ENCODE peak calls at places on chromosomes 12 and 14, in eight cellular contexts. Q is activated CD8-positive, alpha-beta memory T cell treated with anti-CD3 and anti-CD28 coated beads for 24 hours; X is activated CD4-positive, CD25-positive, alpha-beta regulatory T cell treated with anti-CD3 and anti-CD28 coated beads, Interleukin-2, amount 50 U/mL, for 16 hours; N is pancreas; E is D341Med; U is HuH-7; L is non-pigmented ciliary epithelial cell; M is psoas muscle. B is an unnamed sample.

GRCh38 chr12:57133013-57133569 is 4.8 kb downstream of the LRP1 start:
- DNase-seq in Q (no peak), X (no peak), N (no peak), E (no peak), U (no peak), L (no peak), M (no peak), B (no peak)

GRCh38 chr12:124009781-124010180 is 36.8 kb downstream of the ZNF664 start:
- DNase-seq in Q (no peak), X (no peak), N (no peak), E (no peak), U (no peak), L (no peak), M (no peak), B (no peak)

GRCh38 chr12:111438501-111438900 is 32.8 kb downstream of the SH2B3 start:
- DNase-seq in Q (peak), X (no peak), N (peak), E (no peak), U (no peak), L (no peak), M (no peak), B (no peak)

GRCh38 chr12:98644433-98644711 is 216 bp downstream of the IKBIP start:
- DNase-seq in Q (no peak), X (no peak), N (no peak), E (no peak), U (peak), L (no peak), M (no peak), B (peak)

GRCh38 chr14:80212025-80212402 is 710 bp upstream of the DIO2 start:
- DNase-seq in Q (no peak), X (no peak), N (no peak), E (no peak), U (no peak), L (no peak), M (no peak), B (no peak)

GRCh38 chr12:71157601-71158233 is at the start of gene TSPAN8:
- DNase-seq in Q (no peak), X (no peak), N (no peak), E (no peak), U (no peak), L (no peak), M (no peak), B (no peak)

GRCh38 chr12:98253641-98254040 is 261.7 kb upstream of the TMPO start:
- DNase-seq in Q (no peak), X (no peak), N (no peak), E (no peak), U (no peak), L (no peak), M (no peak), B (no peak)

GRCh38 chr12:47825239-47825639 is 5.5 kb upstream of the HDAC7 start:
- DNase-seq in Q (no peak), X (no peak), N (no peak), E (no peak), U (no peak), L (no peak), M (peak), B (no peak)

GRCh38 chr12:52005903-52006703 is 643 bp upstream of the TAMALIN start:
- DNase-seq in Q (no peak), X (no peak), N (peak), E (peak), U (no peak), L (no peak), M (peak), B (no peak)

GRCh38 chr12:98464155-98464554 is 51.2 kb upstream of the TMPO start:
- DNase-seq in Q (no peak), X (no peak), N (no peak), E (no peak), U (no peak), L (no peak), M (no peak), B (no peak)

GRCh38 chr14:77376380-77376770 is 519 bp downstream of the TMED8 start:
- DNase-seq in Q (peak), X (no peak), N (peak), E (no peak), U (peak), L (no peak), M (peak), B (peak)

GRCh38 chr12:1870998-1871917 is 47.2 kb downstream of the CACNA2D4 start:
- DNase-seq in Q (peak), X (no peak), N (no peak), E (no peak), U (no peak), L (no peak), M (no peak), B (no peak)

GRCh38 chr14:92970233-92970625 is 47.3 kb downstream of the CHGA start:
- DNase-seq in Q (no peak), X (no peak), N (peak), E (no peak), U (no peak), L (no peak), M (peak), B (no peak)

GRCh38 chr14:53011053-53011462 is 60.2 kb upstream of the FERMT2 start:
- DNase-seq in Q (no peak), X (no peak), N (no peak), E (no peak), U (no peak), L (peak), M (peak), B (no peak)

GRCh38 chr12:132834181-132834711 is 5.6 kb upstream of the GOLGA3 start:
- DNase-seq in Q (peak), X (no peak), N (no peak), E (no peak), U (no peak), L (no peak), M (no peak), B (no peak)

GRCh38 chr12:96194901-96195844 is 998 bp downstream of the ELK3 start:
- DNase-seq in Q (peak), X (peak), N (peak), E (peak), U (peak), L (peak), M (peak), B (no peak)

GRCh38 chr12:79886917-79887519 is 47.9 kb downstream of the PPP1R12A start:
- DNase-seq in Q (no peak), X (no peak), N (no peak), E (peak), U (peak), L (peak), M (no peak), B (no peak)

GRCh38 chr12:27081668-27082091 is 698 bp downstream of the C12orf71 start:
- DNase-seq in Q (no peak), X (no peak), N (no peak), E (no peak), U (peak), L (no peak), M (no peak), B (peak)

GRCh38 chr12:52180971-52181628 is 10.7 kb downstream of the KRT80 start:
- DNase-seq in Q (no peak), X (no peak), N (peak), E (no peak), U (no peak), L (no peak), M (no peak), B (no peak)

GRCh38 chr12:132305991-132306884 is 23.2 kb downstream of the GALNT9 start:
- DNase-seq in Q (no peak), X (no peak), N (peak), E (no peak), U (no peak), L (no peak), M (peak), B (no peak)

GRCh38 chr14:29475641-29476040 is 452.0 kb downstream of the PRKD1 start:
- DNase-seq in Q (no peak), X (no peak), N (no peak), E (no peak), U (no peak), L (no peak), M (no peak), B (no peak)

GRCh38 chr12:68451261-68452091 is 119.3 kb upstream of the MDM1 start:
- DNase-seq in Q (peak), X (no peak), N (no peak), E (no peak), U (no peak), L (no peak), M (peak), B (no peak)

GRCh38 chr12:21615441-21615840 is 10.8 kb upstream of the GYS2 start:
- DNase-seq in Q (no peak), X (no peak), N (no peak), E (no peak), U (no peak), L (no peak), M (no peak), B (no peak)

GRCh38 chr14:34355584-34356266 is 106.3 kb downstream of the SPTSSA start:
- DNase-seq in Q (no peak), X (no peak), N (no peak), E (peak), U (no peak), L (peak), M (no peak), B (peak)

GRCh38 chr14:61752626-61753025 is 9.6 kb upstream of the SNAPC1 start:
- DNase-seq in Q (no peak), X (no peak), N (no peak), E (no peak), U (no peak), L (no peak), M (no peak), B (no peak)

GRCh38 chr12:105107497-105108371 is at the start of gene WASHC4:
- DNase-seq in Q (peak), X (peak), N (peak), E (peak), U (peak), L (no peak), M (peak), B (peak)

GRCh38 chr14:75182820-75183219 is 6.4 kb upstream of the TMED10 start:
- DNase-seq in Q (no peak), X (no peak), N (no peak), E (no peak), U (no peak), L (peak), M (no peak), B (no peak)

GRCh38 chr12:48118491-48118890 is 673 bp upstream of the PFKM start:
- DNase-seq in Q (no peak), X (no peak), N (no peak), E (no peak), U (no peak), L (no peak), M (no peak), B (no peak)

GRCh38 chr12:13197526-13198141 is 1.1 kb downstream of the EMP1 start:
- DNase-seq in Q (no peak), X (no peak), N (no peak), E (no peak), U (no peak), L (no peak), M (peak), B (no peak)

GRCh38 chr12:66740257-66740656 is 61.4 kb upstream of the GRIP1 start:
- DNase-seq in Q (no peak), X (no peak), N (no peak), E (no peak), U (no peak), L (no peak), M (no peak), B (no peak)

GRCh38 chr12:121284551-121285390 is 11.7 kb downstream of the CAMKK2 start:
- DNase-seq in Q (no peak), X (no peak), N (no peak), E (no peak), U (no peak), L (no peak), M (no peak), B (no peak)

GRCh38 chr14:65703996-65704395 is 291.5 kb downstream of the FUT8 start:
- DNase-seq in Q (no peak), X (no peak), N (no peak), E (no peak), U (no peak), L (no peak), M (no peak), B (no peak)

GRCh38 chr12:71654200-71654599 is 9.4 kb downstream of the ZFC3H1 start:
- DNase-seq in Q (no peak), X (no peak), N (no peak), E (no peak), U (no peak), L (no peak), M (no peak), B (no peak)

B was measured in WERI-Rb-1.